ENCODE peak calls at places on chromosomes 13 and 19, in four cellular contexts. Y, W, Z and Q are unnamed samples.

GRCh38 chr13:44576396-44577235 is 486 bp upstream of the TSC22D1 start:
- DNase-seq in Y (no peak), W (peak; percentile 32), Z (no peak), Q (no peak)

GRCh38 chr13:107211073-107211472 is 643.1 kb upstream of the ARGLU1 start:
- DNase-seq in Y (peak; percentile 88), Z (peak; percentile 55), W (peak; percentile 60), Q (peak; percentile 92)

GRCh38 chr13:43487885-43488284 is 298.9 kb downstream of the ENOX1 start:
- DNase-seq in Y (no peak), Z (no peak), W (no peak), Q (no peak)

GRCh38 chr13:110119943-110120905 is 186.7 kb downstream of the COL4A1 start:
- DNase-seq in Y (peak; percentile 73), Z (no peak), W (no peak), Q (peak; percentile 48)

GRCh38 chr19:11256189-11256588 is 6.1 kb downstream of the DOCK6 start:
- DNase-seq in Z (no peak), Y (no peak), W (no peak), Q (no peak)

GRCh38 chr19:13761423-13761822 is 2.9 kb upstream of the MRI1 start:
- DNase-seq in W (no peak), Z (no peak), Y (peak; percentile 41), Q (no peak)

GRCh38 chr19:1725100-1726064 is 27.9 kb upstream of the ONECUT3 start:
- DNase-seq in Z (no peak), Y (peak; percentile 46), W (peak; percentile 58), Q (peak; percentile 35)

GRCh38 chr13:30796833-30797601 is 61.7 kb downstream of the ALOX5AP start:
- DNase-seq in Z (no peak), W (peak; percentile 38), Y (peak; percentile 3), Q (peak; percentile 39)

GRCh38 chr13:80783926-80784325 is 443.0 kb upstream of the SPRY2 start:
- DNase-seq in Z (no peak), W (no peak), Y (no peak), Q (peak; percentile 68)

GRCh38 chr13:97211357-97211756 is 10.8 kb upstream of the MBNL2 start:
- DNase-seq in Z (no peak), W (no peak), Y (no peak), Q (peak; percentile 37)

GRCh38 chr13:24271611-24272451 is 37.5 kb upstream of the C1QTNF9 start:
- DNase-seq in Z (no peak), W (no peak), Y (no peak), Q (peak; percentile 84)

GRCh38 chr13:33180009-33180804 is 105.3 kb downstream of the STARD13 start:
- DNase-seq in Y (no peak), W (no peak), Z (no peak), Q (no peak)

GRCh38 chr19:45752639-45753038 is 16.4 kb downstream of the SIX5 start:
- DNase-seq in Y (no peak), W (no peak), Z (no peak), Q (no peak)

GRCh38 chr19:45396389-45397260 is 8.2 kb downstream of the PPP1R13L start:
- DNase-seq in Y (no peak), W (no peak), Z (no peak), Q (no peak)

GRCh38 chr19:53771133-53771532 is 53.0 kb downstream of the NLRP12 start:
- DNase-seq in Y (peak; percentile 81), Z (no peak), W (no peak), Q (no peak)

GRCh38 chr13:31807090-31807541 is 67.8 kb downstream of the RXFP2 start:
- DNase-seq in Y (no peak), W (peak; percentile 2), Z (no peak), Q (peak; percentile 52)